ENCODE peak calls at places on chromosomes 5 and 9, in six cellular contexts. One of them, this sample, is unnamed.
A peak's percentile ranks its signal among the peaks of the same experiment; 100 is the strongest.

GRCh38 chr9:136219276-136219675 is 14.3 kb upstream of the LHX3 start:
- DNase-seq in CD4-positive, alpha-beta T cell: no peak
- DNase-seq in SK-N-SH: no peak
- DNase-seq in mammary epithelial cell: peak; percentile 77
- DNase-seq in right cardiac atrium: no peak
- DNase-seq in foreskin keratinocyte: peak; percentile 73
- DNase-seq in this sample: peak; percentile 86

GRCh38 chr5:110562189-110562588 is 164.3 kb downstream of the TMEM232 start:
- DNase-seq in foreskin keratinocyte: no peak
- DNase-seq in right cardiac atrium: no peak
- DNase-seq in mammary epithelial cell: no peak
- DNase-seq in CD4-positive, alpha-beta T cell: no peak
- DNase-seq in SK-N-SH: no peak
- DNase-seq in this sample: no peak

GRCh38 chr9:37104183-37104889 is 16.0 kb upstream of the ZCCHC7 start:
- DNase-seq in SK-N-SH: no peak
- DNase-seq in CD4-positive, alpha-beta T cell: no peak
- DNase-seq in mammary epithelial cell: peak; percentile 88
- DNase-seq in foreskin keratinocyte: peak; percentile 61
- DNase-seq in right cardiac atrium: no peak
- DNase-seq in this sample: no peak

GRCh38 chr9:19161257-19162025 is 34.1 kb upstream of the PLIN2 start:
- DNase-seq in SK-N-SH: no peak
- DNase-seq in mammary epithelial cell: peak; percentile 98
- DNase-seq in right cardiac atrium: no peak
- DNase-seq in foreskin keratinocyte: peak; percentile 99
- DNase-seq in CD4-positive, alpha-beta T cell: no peak
- DNase-seq in this sample: peak; percentile 27

GRCh38 chr5:61256474-61256873 is 75.6 kb upstream of the ZSWIM6 start:
- DNase-seq in mammary epithelial cell: no peak
- DNase-seq in right cardiac atrium: peak; percentile 70
- DNase-seq in CD4-positive, alpha-beta T cell: no peak
- DNase-seq in SK-N-SH: no peak
- DNase-seq in foreskin keratinocyte: no peak
- DNase-seq in this sample: no peak

GRCh38 chr5:168833936-168834335 is 254.8 kb upstream of the PANK3 start:
- DNase-seq in right cardiac atrium: no peak
- DNase-seq in mammary epithelial cell: no peak
- DNase-seq in CD4-positive, alpha-beta T cell: no peak
- DNase-seq in SK-N-SH: no peak
- DNase-seq in foreskin keratinocyte: no peak
- DNase-seq in this sample: no peak

GRCh38 chr9:35690447-35691324 is 961 bp upstream of the TPM2 start:
- DNase-seq in SK-N-SH: peak; percentile 90
- DNase-seq in mammary epithelial cell: no peak
- DNase-seq in foreskin keratinocyte: no peak
- DNase-seq in CD4-positive, alpha-beta T cell: no peak
- DNase-seq in right cardiac atrium: peak; percentile 93
- DNase-seq in this sample: peak; percentile 56

GRCh38 chr5:59275537-59276276 is 617.8 kb downstream of the PDE4D start:
- DNase-seq in foreskin keratinocyte: peak; percentile 61
- DNase-seq in SK-N-SH: no peak
- DNase-seq in mammary epithelial cell: peak; percentile 85
- DNase-seq in CD4-positive, alpha-beta T cell: no peak
- DNase-seq in right cardiac atrium: peak; percentile 50
- DNase-seq in this sample: no peak

GRCh38 chr5:133499896-133500295 is 112.4 kb downstream of the FSTL4 start:
- DNase-seq in CD4-positive, alpha-beta T cell: no peak
- DNase-seq in mammary epithelial cell: no peak
- DNase-seq in right cardiac atrium: no peak
- DNase-seq in SK-N-SH: no peak
- DNase-seq in foreskin keratinocyte: no peak
- DNase-seq in this sample: no peak

GRCh38 chr5:15350614-15351013 is 149.4 kb upstream of the FBXL7 start:
- DNase-seq in SK-N-SH: no peak
- DNase-seq in mammary epithelial cell: no peak
- DNase-seq in foreskin keratinocyte: no peak
- DNase-seq in right cardiac atrium: no peak
- DNase-seq in CD4-positive, alpha-beta T cell: no peak
- DNase-seq in this sample: no peak

GRCh38 chr9:94603259-94603776 is 9.7 kb upstream of the FBP2 start:
- DNase-seq in mammary epithelial cell: peak; percentile 70
- DNase-seq in right cardiac atrium: peak; percentile 81
- DNase-seq in CD4-positive, alpha-beta T cell: peak; percentile 64
- DNase-seq in SK-N-SH: peak; percentile 85
- DNase-seq in foreskin keratinocyte: peak; percentile 21
- DNase-seq in this sample: peak; percentile 84

GRCh38 chr5:115589043-115589442 is 13.2 kb downstream of the TICAM2 start:
- DNase-seq in CD4-positive, alpha-beta T cell: no peak
- DNase-seq in right cardiac atrium: no peak
- DNase-seq in SK-N-SH: no peak
- DNase-seq in mammary epithelial cell: no peak
- DNase-seq in foreskin keratinocyte: no peak
- DNase-seq in this sample: no peak

GRCh38 chr5:89878140-89878570 is 531.4 kb downstream of the CETN3 start:
- DNase-seq in SK-N-SH: no peak
- DNase-seq in foreskin keratinocyte: peak; percentile 42
- DNase-seq in CD4-positive, alpha-beta T cell: no peak
- DNase-seq in mammary epithelial cell: peak; percentile 82
- DNase-seq in right cardiac atrium: no peak
- DNase-seq in this sample: no peak

GRCh38 chr9:1198085-1198484 is 147.9 kb downstream of the DMRT2 start:
- DNase-seq in CD4-positive, alpha-beta T cell: no peak
- DNase-seq in right cardiac atrium: no peak
- DNase-seq in SK-N-SH: no peak
- DNase-seq in foreskin keratinocyte: peak; percentile 46
- DNase-seq in mammary epithelial cell: peak; percentile 14
- DNase-seq in this sample: no peak

GRCh38 chr9:133824802-133825186 is 86.6 kb upstream of the SARDH start:
- DNase-seq in right cardiac atrium: peak; percentile 41
- DNase-seq in foreskin keratinocyte: no peak
- DNase-seq in mammary epithelial cell: no peak
- DNase-seq in SK-N-SH: no peak
- DNase-seq in CD4-positive, alpha-beta T cell: no peak
- DNase-seq in this sample: no peak

GRCh38 chr9:70060148-70060882 is 16.7 kb downstream of the MAMDC2 start:
- DNase-seq in foreskin keratinocyte: no peak
- DNase-seq in CD4-positive, alpha-beta T cell: no peak
- DNase-seq in right cardiac atrium: no peak
- DNase-seq in SK-N-SH: no peak
- DNase-seq in mammary epithelial cell: peak; percentile 25
- DNase-seq in this sample: no peak

GRCh38 chr5:80960531-80961375 is 590 bp downstream of the RASGRF2 start:
- DNase-seq in mammary epithelial cell: peak; percentile 31
- DNase-seq in SK-N-SH: peak; percentile 83
- DNase-seq in CD4-positive, alpha-beta T cell: peak; percentile 60
- DNase-seq in right cardiac atrium: peak; percentile 80
- DNase-seq in foreskin keratinocyte: no peak
- DNase-seq in this sample: peak; percentile 51

GRCh38 chr9:129141066-129142041 is 30.1 kb downstream of the PTPA start:
- DNase-seq in CD4-positive, alpha-beta T cell: no peak
- DNase-seq in SK-N-SH: no peak
- DNase-seq in mammary epithelial cell: peak; percentile 69
- DNase-seq in right cardiac atrium: peak; percentile 80
- DNase-seq in foreskin keratinocyte: no peak
- DNase-seq in this sample: peak; percentile 65

GRCh38 chr5:38453506-38453905 is 102.9 kb downstream of the LIFR start:
- DNase-seq in right cardiac atrium: no peak
- DNase-seq in foreskin keratinocyte: no peak
- DNase-seq in CD4-positive, alpha-beta T cell: no peak
- DNase-seq in SK-N-SH: no peak
- DNase-seq in mammary epithelial cell: no peak
- DNase-seq in this sample: no peak

GRCh38 chr5:168874713-168875380 is 295.7 kb upstream of the PANK3 start:
- DNase-seq in foreskin keratinocyte: no peak
- DNase-seq in CD4-positive, alpha-beta T cell: no peak
- DNase-seq in SK-N-SH: no peak
- DNase-seq in right cardiac atrium: no peak
- DNase-seq in mammary epithelial cell: no peak
- DNase-seq in this sample: no peak

GRCh38 chr9:112694910-112695555 is 22.9 kb downstream of the INIP start:
- DNase-seq in mammary epithelial cell: no peak
- DNase-seq in CD4-positive, alpha-beta T cell: no peak
- DNase-seq in foreskin keratinocyte: no peak
- DNase-seq in right cardiac atrium: no peak
- DNase-seq in SK-N-SH: no peak
- DNase-seq in this sample: no peak

GRCh38 chr5:142079243-142079642 is 29.3 kb upstream of the NDFIP1 start:
- DNase-seq in CD4-positive, alpha-beta T cell: no peak
- DNase-seq in right cardiac atrium: no peak
- DNase-seq in foreskin keratinocyte: no peak
- DNase-seq in SK-N-SH: peak; percentile 42
- DNase-seq in mammary epithelial cell: no peak
- DNase-seq in this sample: no peak

GRCh38 chr5:143147918-143148317 is 255.6 kb downstream of the NR3C1 start:
- DNase-seq in right cardiac atrium: no peak
- DNase-seq in CD4-positive, alpha-beta T cell: no peak
- DNase-seq in mammary epithelial cell: no peak
- DNase-seq in SK-N-SH: no peak
- DNase-seq in foreskin keratinocyte: no peak
- DNase-seq in this sample: no peak

DNA sequence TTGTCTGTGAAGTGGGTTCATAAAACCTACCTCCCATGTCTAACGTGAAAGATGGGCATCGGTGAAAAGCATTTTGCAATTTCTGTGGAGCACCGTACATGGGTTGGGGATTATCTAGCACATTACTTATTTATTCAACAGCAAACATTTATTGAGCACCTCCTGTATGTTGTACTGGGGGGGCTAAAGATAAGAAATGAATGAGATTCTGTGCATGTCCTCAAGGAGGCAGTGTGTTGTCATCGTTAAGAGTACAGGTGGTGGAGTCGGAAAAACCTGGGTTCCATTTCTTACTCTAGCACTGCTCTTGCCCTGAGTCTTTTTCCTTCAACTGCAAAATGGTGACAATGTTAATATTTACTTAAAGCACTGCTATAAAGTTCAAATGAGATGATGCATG is 30.4 kb upstream of the DENND1A start:
- DNase-seq in mammary epithelial cell: no peak
- DNase-seq in CD4-positive, alpha-beta T cell: no peak
- DNase-seq in right cardiac atrium: no peak
- DNase-seq in SK-N-SH: no peak
- DNase-seq in foreskin keratinocyte: no peak
- DNase-seq in this sample: no peak
- H3K27me3 ChIP-seq in mammary epithelial cell: no peaks in the 10 kb centered on the region
- H3K27me3 ChIP-seq in CD4-positive, alpha-beta T cell: peaks cover 16% of the 10 kb centered on the region
- H3K27me3 ChIP-seq in right cardiac atrium: no peaks in the 10 kb centered on the region
- H3K27me3 ChIP-seq in SK-N-SH: no peaks in the 10 kb centered on the region
- H3K27me3 ChIP-seq in foreskin keratinocyte: peaks cover 26% of the 10 kb centered on the region
- H3K27me3 ChIP-seq in this sample: no peaks in the 10 kb centered on the region

GRCh38 chr5:67310740-67311139 is 114.1 kb upstream of the CD180 start:
- DNase-seq in CD4-positive, alpha-beta T cell: no peak
- DNase-seq in SK-N-SH: no peak
- DNase-seq in right cardiac atrium: no peak
- DNase-seq in mammary epithelial cell: no peak
- DNase-seq in foreskin keratinocyte: no peak
- DNase-seq in this sample: no peak

GRCh38 chr5:67311208-67311607 is 114.6 kb upstream of the CD180 start:
- DNase-seq in foreskin keratinocyte: no peak
- DNase-seq in SK-N-SH: no peak
- DNase-seq in CD4-positive, alpha-beta T cell: no peak
- DNase-seq in mammary epithelial cell: no peak
- DNase-seq in right cardiac atrium: no peak
- DNase-seq in this sample: no peak

GRCh38 chr5:67315802-67316103 is 119.2 kb upstream of the CD180 start:
- DNase-seq in SK-N-SH: no peak
- DNase-seq in mammary epithelial cell: no peak
- DNase-seq in foreskin keratinocyte: no peak
- DNase-seq in right cardiac atrium: no peak
- DNase-seq in CD4-positive, alpha-beta T cell: no peak
- DNase-seq in this sample: no peak

GRCh38 chr5:67318746-67319145 is 122.1 kb upstream of the CD180 start:
- DNase-seq in foreskin keratinocyte: no peak
- DNase-seq in mammary epithelial cell: no peak
- DNase-seq in CD4-positive, alpha-beta T cell: no peak
- DNase-seq in SK-N-SH: no peak
- DNase-seq in right cardiac atrium: peak; percentile 46
- DNase-seq in this sample: no peak

GRCh38 chr5:67315082-67315801 is 118.6 kb upstream of the CD180 start:
- DNase-seq in mammary epithelial cell: peak; percentile 76
- DNase-seq in right cardiac atrium: peak; percentile 50
- DNase-seq in foreskin keratinocyte: peak; percentile 60
- DNase-seq in SK-N-SH: no peak
- DNase-seq in CD4-positive, alpha-beta T cell: no peak
- DNase-seq in this sample: no peak
- H3K27ac ChIP-seq in mammary epithelial cell: peak overlapping the region; percentile 56
- H3K27ac ChIP-seq in right cardiac atrium: peak overlapping the region; percentile 3
- H3K27ac ChIP-seq in foreskin keratinocyte: peak overlapping the region; percentile 77
- H3K27ac ChIP-seq in SK-N-SH: peak overlapping the region; percentile 50
- H3K27ac ChIP-seq in CD4-positive, alpha-beta T cell: no peak overlapping the region
- H3K27ac ChIP-seq in this sample: no peak overlapping the region

DNA sequence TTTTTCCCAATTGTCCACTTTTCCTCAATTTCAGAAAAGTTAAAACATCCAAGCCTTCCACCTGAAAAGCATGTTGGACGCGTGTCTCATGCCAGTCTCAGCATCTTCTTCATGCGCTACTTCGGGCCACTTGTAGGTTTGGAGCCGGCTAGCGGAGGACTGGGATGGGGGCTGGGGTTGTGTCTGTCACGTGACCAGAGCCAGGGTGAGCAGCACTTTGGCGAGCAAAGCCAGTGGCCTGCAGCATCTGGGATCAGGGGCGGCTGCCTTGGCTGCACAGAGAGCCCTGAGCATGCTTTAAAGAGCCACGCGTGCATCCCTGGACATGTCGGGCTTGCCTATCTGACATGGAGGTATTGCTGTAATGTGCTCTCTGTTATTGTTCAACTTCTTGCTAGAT is 41.2 kb downstream of the SLC6A3 start:
- DNase-seq in SK-N-SH: no peak
- DNase-seq in CD4-positive, alpha-beta T cell: no peak
- DNase-seq in mammary epithelial cell: no peak
- DNase-seq in foreskin keratinocyte: no peak
- DNase-seq in right cardiac atrium: peak; percentile 16
- DNase-seq in this sample: no peak
- H3K27me3 ChIP-seq in SK-N-SH: no peaks in the 10 kb centered on the region
- H3K27me3 ChIP-seq in CD4-positive, alpha-beta T cell: peaks cover 4% of the 10 kb centered on the region
- H3K27me3 ChIP-seq in mammary epithelial cell: no peaks in the 10 kb centered on the region
- H3K27me3 ChIP-seq in foreskin keratinocyte: no peaks in the 10 kb centered on the region
- H3K27me3 ChIP-seq in right cardiac atrium: no peaks in the 10 kb centered on the region
- H3K27me3 ChIP-seq in this sample: no peaks in the 10 kb centered on the region

DNA sequence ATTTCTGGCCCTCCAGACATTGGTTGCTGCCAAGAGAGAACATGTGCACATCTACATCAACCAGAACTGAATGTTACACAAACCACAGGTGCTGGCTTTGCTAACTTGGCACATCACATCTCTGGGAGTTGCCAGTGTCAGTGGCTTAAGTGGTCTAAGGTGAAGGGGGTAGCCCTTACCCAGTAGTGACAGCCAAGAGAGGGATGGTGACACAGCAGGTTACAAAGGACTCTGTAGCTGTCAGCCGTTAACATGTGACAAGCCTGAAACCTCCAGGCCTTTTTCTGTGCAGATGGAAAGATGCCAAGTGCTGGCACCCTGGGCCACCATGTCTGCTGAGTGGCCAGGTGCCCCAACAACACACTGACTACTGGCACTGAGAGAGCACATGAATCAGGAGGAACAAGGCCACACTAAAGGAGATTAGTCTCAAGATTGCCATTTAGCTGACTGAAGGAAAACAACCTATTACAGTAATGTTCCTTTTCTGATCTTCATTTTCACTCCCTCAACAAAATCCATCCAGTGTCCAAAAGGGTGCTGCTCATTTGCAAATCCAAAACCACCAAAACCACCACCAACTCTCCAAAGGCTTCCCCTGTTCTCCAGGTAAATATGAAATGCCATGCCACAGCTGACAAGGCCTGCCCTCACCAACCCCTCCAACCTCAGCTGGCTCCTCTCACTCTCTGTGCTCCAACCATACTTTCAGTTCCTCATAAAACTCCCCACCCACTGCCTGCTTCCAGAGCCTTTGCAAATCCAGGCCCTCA is 20.2 kb downstream of the SIL1 start:
- DNase-seq in right cardiac atrium: peak; percentile 66
- DNase-seq in foreskin keratinocyte: no peak
- DNase-seq in mammary epithelial cell: no peak
- DNase-seq in CD4-positive, alpha-beta T cell: no peak
- DNase-seq in SK-N-SH: peak; percentile 49
- DNase-seq in this sample: no peak
- H3K27ac ChIP-seq in right cardiac atrium: peak overlapping the region; percentile 71
- H3K27ac ChIP-seq in foreskin keratinocyte: no peak overlapping the region
- H3K27ac ChIP-seq in mammary epithelial cell: no peak overlapping the region
- H3K27ac ChIP-seq in CD4-positive, alpha-beta T cell: no peak overlapping the region
- H3K27ac ChIP-seq in SK-N-SH: no peak overlapping the region
- H3K27ac ChIP-seq in this sample: no peak overlapping the region